ENCODE peak calls at places on chromosome 17, in five cellular contexts. One of them, this sample, is unnamed.

GRCh38 chr17:57916925-57917858 is 38.0 kb downstream of the CUEDC1 start:
- DNase-seq in H1: no peak
- DNase-seq in astrocyte of the cerebellum: no peak
- DNase-seq in fibroblast of mammary gland: no peak
- DNase-seq in psoas muscle: no peak
- DNase-seq in this sample: no peak

GRCh38 chr17:4565209-4566141 is 5.1 kb upstream of the GGT6 start:
- DNase-seq in H1: no peak
- DNase-seq in astrocyte of the cerebellum: peak; percentile 64
- DNase-seq in fibroblast of mammary gland: peak; percentile 81
- DNase-seq in psoas muscle: peak; percentile 60
- DNase-seq in this sample: peak; percentile 34

GRCh38 chr17:80790981-80791742 is 200.5 kb upstream of the CHMP6 start:
- DNase-seq in H1: no peak
- DNase-seq in astrocyte of the cerebellum: no peak
- DNase-seq in fibroblast of mammary gland: no peak
- DNase-seq in psoas muscle: no peak
- DNase-seq in this sample: no peak

GRCh38 chr17:81681672-81682071 is 1.9 kb downstream of the ARL16 start:
- DNase-seq in H1: no peak
- DNase-seq in astrocyte of the cerebellum: no peak
- DNase-seq in fibroblast of mammary gland: no peak
- DNase-seq in psoas muscle: no peak
- DNase-seq in this sample: no peak

GRCh38 chr17:43056051-43056450 is 31.0 kb downstream of the RND2 start:
- DNase-seq in H1: no peak
- DNase-seq in astrocyte of the cerebellum: no peak
- DNase-seq in fibroblast of mammary gland: no peak
- DNase-seq in psoas muscle: no peak
- DNase-seq in this sample: no peak

GRCh38 chr17:34437188-34437587 is 74.2 kb upstream of the CCL1 start:
- DNase-seq in H1: no peak
- DNase-seq in astrocyte of the cerebellum: no peak
- DNase-seq in fibroblast of mammary gland: no peak
- DNase-seq in psoas muscle: no peak
- DNase-seq in this sample: no peak

GRCh38 chr17:31391496-31391949 is at the start of gene RAB11FIP4:
- DNase-seq in H1: peak; percentile 52
- DNase-seq in astrocyte of the cerebellum: no peak
- DNase-seq in fibroblast of mammary gland: no peak
- DNase-seq in psoas muscle: no peak
- DNase-seq in this sample: no peak

GRCh38 chr17:13346996-13347762 is 254.6 kb downstream of the HS3ST3A1 start:
- DNase-seq in H1: no peak
- DNase-seq in astrocyte of the cerebellum: peak; percentile 88
- DNase-seq in fibroblast of mammary gland: peak; percentile 99
- DNase-seq in psoas muscle: no peak
- DNase-seq in this sample: peak; percentile 40

GRCh38 chr17:81093576-81094223 is 58.7 kb downstream of the BAIAP2 start:
- DNase-seq in H1: no peak
- DNase-seq in astrocyte of the cerebellum: no peak
- DNase-seq in fibroblast of mammary gland: no peak
- DNase-seq in psoas muscle: no peak
- DNase-seq in this sample: no peak

GRCh38 chr17:42842286-42842685 is 2.1 kb upstream of the AOC2 start:
- DNase-seq in H1: no peak
- DNase-seq in astrocyte of the cerebellum: no peak
- DNase-seq in fibroblast of mammary gland: peak; percentile 72
- DNase-seq in psoas muscle: no peak
- DNase-seq in this sample: no peak

GRCh38 chr17:78818932-78819331 is 21.7 kb downstream of the USP36 start:
- DNase-seq in H1: no peak
- DNase-seq in astrocyte of the cerebellum: no peak
- DNase-seq in fibroblast of mammary gland: no peak
- DNase-seq in psoas muscle: no peak
- DNase-seq in this sample: no peak

GRCh38 chr17:77424585-77425344 is 284.0 kb downstream of the SEC14L1 start:
- DNase-seq in H1: no peak
- DNase-seq in astrocyte of the cerebellum: peak; percentile 78
- DNase-seq in fibroblast of mammary gland: peak; percentile 98
- DNase-seq in psoas muscle: peak; percentile 92
- DNase-seq in this sample: peak; percentile 81

GRCh38 chr17:27647755-27648154 is 16.8 kb downstream of the LGALS9 start:
- DNase-seq in H1: no peak
- DNase-seq in astrocyte of the cerebellum: no peak
- DNase-seq in fibroblast of mammary gland: no peak
- DNase-seq in psoas muscle: no peak
- DNase-seq in this sample: no peak

GRCh38 chr17:82892869-82893565 is 53.2 kb upstream of the ZNF750 start:
- DNase-seq in H1: no peak
- DNase-seq in astrocyte of the cerebellum: no peak
- DNase-seq in fibroblast of mammary gland: no peak
- DNase-seq in psoas muscle: no peak
- DNase-seq in this sample: no peak

GRCh38 chr17:69654981-69655581 is 240.6 kb downstream of the MAP2K6 start:
- DNase-seq in H1: no peak
- DNase-seq in astrocyte of the cerebellum: peak; percentile 79
- DNase-seq in fibroblast of mammary gland: peak; percentile 85
- DNase-seq in psoas muscle: no peak
- DNase-seq in this sample: peak; percentile 45

GRCh38 chr17:79137015-79137770 is 62.6 kb downstream of the ENGASE start:
- DNase-seq in H1: no peak
- DNase-seq in astrocyte of the cerebellum: no peak
- DNase-seq in fibroblast of mammary gland: no peak
- DNase-seq in psoas muscle: no peak
- DNase-seq in this sample: no peak

GRCh38 chr17:80274871-80275449 is 14.3 kb downstream of the RNF213 start:
- DNase-seq in H1: no peak
- DNase-seq in astrocyte of the cerebellum: no peak
- DNase-seq in fibroblast of mammary gland: no peak
- DNase-seq in psoas muscle: no peak
- DNase-seq in this sample: no peak

GRCh38 chr17:5758651-5759050 is 174.3 kb upstream of the NLRP1 start:
- DNase-seq in H1: peak; percentile 57
- DNase-seq in astrocyte of the cerebellum: no peak
- DNase-seq in fibroblast of mammary gland: peak; percentile 32
- DNase-seq in psoas muscle: no peak
- DNase-seq in this sample: no peak

DNA sequence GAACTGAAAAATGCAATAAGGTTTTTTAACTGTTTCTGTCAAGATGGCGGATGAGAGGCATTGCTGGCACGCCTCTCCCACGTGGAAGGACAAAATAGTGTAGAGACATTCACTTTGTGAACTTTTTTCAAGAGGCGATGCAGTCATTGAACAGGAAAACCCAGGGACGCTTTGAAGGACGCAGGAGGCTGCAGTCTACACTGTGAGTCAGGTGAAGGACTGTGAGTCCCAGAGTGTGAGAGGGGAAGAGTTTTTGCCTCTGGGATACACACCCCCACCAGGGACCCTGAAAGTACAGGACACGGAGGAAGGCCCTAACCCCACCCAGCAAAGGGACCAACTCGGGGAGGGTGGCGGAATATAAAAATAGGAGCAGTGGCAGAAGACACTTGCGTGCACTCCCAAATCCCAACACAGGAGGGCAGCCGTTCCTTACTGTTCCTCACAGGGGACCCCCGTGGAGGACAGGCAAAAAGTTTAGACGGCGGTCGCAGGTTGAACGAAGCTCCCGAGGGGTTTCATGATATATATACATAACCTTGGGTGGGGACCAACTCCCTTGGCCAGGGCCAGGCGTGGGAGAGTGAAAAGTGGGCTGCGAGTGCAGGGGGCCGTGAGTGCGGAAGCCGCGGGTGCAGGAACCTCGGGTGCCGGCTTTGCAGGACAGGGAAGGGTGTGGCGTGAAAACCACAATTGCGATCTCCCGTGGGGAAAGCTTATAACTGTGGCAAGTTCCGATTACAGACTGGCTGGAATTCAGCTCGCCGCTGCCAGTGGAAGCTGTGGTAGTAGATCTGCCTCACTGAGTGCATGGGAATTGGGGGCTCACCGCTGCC is 82.0 kb upstream of the ALOX12 start:
- DNase-seq in H1: peak; percentile 88
- DNase-seq in astrocyte of the cerebellum: peak; percentile 34
- DNase-seq in fibroblast of mammary gland: peak; percentile 63
- DNase-seq in psoas muscle: peak; percentile 77
- DNase-seq in this sample: no peak
- H3K4me3 ChIP-seq in H1: no peak overlapping the region
- H3K4me3 ChIP-seq in astrocyte of the cerebellum: no peak overlapping the region
- H3K4me3 ChIP-seq in fibroblast of mammary gland: peak overlapping the region; percentile 31
- H3K4me3 ChIP-seq in psoas muscle: peak overlapping the region; percentile 57
- H3K4me3 ChIP-seq in this sample: no peak overlapping the region

GRCh38 chr17:66966529-66967418 is 2.3 kb downstream of the CACNG4 start:
- DNase-seq in H1: no peak
- DNase-seq in astrocyte of the cerebellum: no peak
- DNase-seq in fibroblast of mammary gland: no peak
- DNase-seq in psoas muscle: no peak
- DNase-seq in this sample: no peak

GRCh38 chr17:66963521-66964082 is 905 bp upstream of the CACNG4 start:
- DNase-seq in H1: no peak
- DNase-seq in astrocyte of the cerebellum: no peak
- DNase-seq in fibroblast of mammary gland: no peak
- DNase-seq in psoas muscle: no peak
- DNase-seq in this sample: no peak

GRCh38 chr17:66965801-66966528 is 1.5 kb downstream of the CACNG4 start:
- DNase-seq in H1: peak; percentile 60
- DNase-seq in astrocyte of the cerebellum: no peak
- DNase-seq in fibroblast of mammary gland: no peak
- DNase-seq in psoas muscle: no peak
- DNase-seq in this sample: no peak

GRCh38 chr17:66964083-66964771 is at the start of gene CACNG4:
- DNase-seq in H1: peak; percentile 73
- DNase-seq in astrocyte of the cerebellum: no peak
- DNase-seq in fibroblast of mammary gland: no peak
- DNase-seq in psoas muscle: no peak
- DNase-seq in this sample: no peak

DNA sequence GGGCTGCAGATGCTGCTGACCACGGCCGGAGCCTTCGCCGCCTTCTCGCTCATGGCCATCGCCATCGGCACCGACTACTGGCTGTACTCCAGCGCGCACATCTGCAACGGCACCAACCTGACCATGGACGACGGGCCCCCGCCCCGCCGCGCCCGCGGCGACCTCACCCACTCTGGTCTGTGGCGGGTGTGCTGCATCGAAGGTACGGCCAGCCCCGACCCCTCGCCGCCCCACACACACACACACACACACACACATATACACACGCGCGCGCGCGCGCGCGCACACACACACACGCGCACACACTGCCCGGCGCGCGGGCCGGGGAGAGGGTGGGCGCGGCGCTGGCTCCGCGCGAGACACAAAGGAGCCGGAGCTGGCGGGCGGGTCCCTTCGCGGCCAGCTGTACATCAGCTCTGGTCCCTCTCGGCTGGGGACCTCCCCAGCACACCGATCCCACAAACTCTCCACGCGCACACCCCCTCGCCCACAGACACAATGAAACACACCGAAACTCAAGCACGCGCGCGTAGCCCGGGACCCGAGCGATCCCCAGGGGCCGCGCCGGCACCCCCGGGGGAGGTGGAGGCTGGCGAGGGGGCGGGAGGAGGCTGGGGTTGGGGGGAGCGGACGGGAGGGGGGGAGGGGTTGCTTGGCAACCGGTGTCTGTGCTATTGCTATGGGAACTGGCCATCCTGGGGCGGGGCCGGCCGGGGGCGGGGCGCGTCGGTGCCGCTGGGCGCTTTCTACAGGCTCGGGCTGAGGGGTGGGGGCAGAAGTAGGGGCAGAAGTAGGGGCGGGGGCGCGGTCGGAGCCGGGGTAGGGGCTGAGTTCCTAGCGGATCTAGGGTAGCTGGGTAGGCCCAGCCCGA is 658 bp downstream of the CACNG4 start:
- DNase-seq in H1: peak; percentile 85
- DNase-seq in astrocyte of the cerebellum: no peak
- DNase-seq in fibroblast of mammary gland: no peak
- DNase-seq in psoas muscle: no peak
- DNase-seq in this sample: no peak
- H3K4me3 ChIP-seq in H1: peak overlapping the region; percentile 69
- H3K4me3 ChIP-seq in astrocyte of the cerebellum: peak overlapping the region; percentile 38
- H3K4me3 ChIP-seq in fibroblast of mammary gland: no peak overlapping the region
- H3K4me3 ChIP-seq in psoas muscle: peak overlapping the region; percentile 58
- H3K4me3 ChIP-seq in this sample: peak overlapping the region; percentile 49

DNA sequence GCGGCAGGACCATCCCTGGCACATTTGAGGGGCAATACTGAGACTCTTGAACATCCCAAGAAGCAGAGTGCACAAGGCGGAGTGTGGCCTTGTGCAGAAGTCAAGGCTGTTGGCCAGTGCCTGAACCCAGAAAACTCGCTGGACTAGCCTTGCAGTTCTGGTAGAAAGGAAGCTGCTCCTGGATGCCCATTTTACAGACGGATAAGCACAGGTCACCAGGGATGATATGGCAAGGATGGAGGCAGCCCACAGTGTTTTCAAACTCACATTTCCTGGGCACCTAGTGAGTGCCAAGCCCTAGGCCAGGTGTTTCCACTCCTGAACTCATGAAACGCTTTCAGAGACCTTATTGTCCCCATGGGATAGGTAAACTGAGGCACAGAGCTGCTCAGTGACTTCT is 1.7 kb upstream of the MAP2K3 start:
- DNase-seq in H1: no peak
- DNase-seq in astrocyte of the cerebellum: no peak
- DNase-seq in fibroblast of mammary gland: no peak
- DNase-seq in psoas muscle: no peak
- DNase-seq in this sample: no peak
- H3K4me3 ChIP-seq in H1: no peak overlapping the region
- H3K4me3 ChIP-seq in astrocyte of the cerebellum: no peak overlapping the region
- H3K4me3 ChIP-seq in fibroblast of mammary gland: no peak overlapping the region
- H3K4me3 ChIP-seq in psoas muscle: no peak overlapping the region
- H3K4me3 ChIP-seq in this sample: no peak overlapping the region

GRCh38 chr17:70776446-70776845 is 607.1 kb downstream of the KCNJ2 start:
- DNase-seq in H1: no peak
- DNase-seq in astrocyte of the cerebellum: no peak
- DNase-seq in fibroblast of mammary gland: no peak
- DNase-seq in psoas muscle: no peak
- DNase-seq in this sample: no peak

GRCh38 chr17:70772761-70773160 is 603.4 kb downstream of the KCNJ2 start:
- DNase-seq in H1: no peak
- DNase-seq in astrocyte of the cerebellum: no peak
- DNase-seq in fibroblast of mammary gland: no peak
- DNase-seq in psoas muscle: no peak
- DNase-seq in this sample: no peak

GRCh38 chr17:70774339-70775110 is 605.2 kb downstream of the KCNJ2 start:
- DNase-seq in H1: no peak
- DNase-seq in astrocyte of the cerebellum: no peak
- DNase-seq in fibroblast of mammary gland: no peak
- DNase-seq in psoas muscle: no peak
- DNase-seq in this sample: no peak

GRCh38 chr17:70775667-70776066 is 606.3 kb downstream of the KCNJ2 start:
- DNase-seq in H1: no peak
- DNase-seq in astrocyte of the cerebellum: no peak
- DNase-seq in fibroblast of mammary gland: no peak
- DNase-seq in psoas muscle: no peak
- DNase-seq in this sample: no peak

DNA sequence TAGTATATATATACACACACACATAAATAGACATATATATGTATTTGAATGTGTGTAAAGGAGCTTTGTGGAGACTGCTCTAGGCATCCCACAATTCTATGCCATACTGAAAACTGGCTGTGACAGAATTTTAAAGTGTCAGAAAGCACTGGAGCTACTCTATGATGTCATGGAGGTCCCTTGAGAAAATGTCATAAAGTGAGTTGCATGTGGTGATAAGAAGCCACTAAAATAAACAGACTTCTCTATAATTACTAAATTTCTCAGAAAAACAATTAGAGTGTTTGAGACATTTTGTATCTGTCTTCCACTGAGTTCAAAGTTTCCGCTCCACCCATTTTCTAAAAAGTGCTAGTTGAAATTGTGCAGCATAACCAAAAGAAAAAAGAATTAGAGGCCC is 603.9 kb downstream of the KCNJ2 start:
- DNase-seq in H1: no peak
- DNase-seq in astrocyte of the cerebellum: no peak
- DNase-seq in fibroblast of mammary gland: no peak
- DNase-seq in psoas muscle: no peak
- DNase-seq in this sample: no peak
- H3K4me3 ChIP-seq in H1: no peak overlapping the region
- H3K4me3 ChIP-seq in astrocyte of the cerebellum: no peak overlapping the region
- H3K4me3 ChIP-seq in fibroblast of mammary gland: no peak overlapping the region
- H3K4me3 ChIP-seq in psoas muscle: no peak overlapping the region
- H3K4me3 ChIP-seq in this sample: no peak overlapping the region

This sample was measured in retinal pigment epithelial cell.